ENCODE peak calls at places on chromosomes 6 and 20, in ten cellular contexts. K is DMS153; M is GM23248; F is C1 segment of cervical spinal cord; L is AG09309; I is activated naive CD8-positive, alpha-beta T cell treated with anti-CD3 and anti-CD28 coated beads for 36 hours; P is HS-27A; X is CD4-positive, CD25-positive, alpha-beta regulatory T cell; G is uterus; W is AG09319. J is an unnamed sample.

GRCh38 chr20:1423625-1424106 is 30.8 kb upstream of the FKBP1A start:
- DNase-seq in K (peak), M (peak), F (no peak), L (no peak), I (no peak), P (no peak), X (no peak), G (no peak), W (no peak), J (peak)

GRCh38 chr6:129599467-129599866 is 110.5 kb downstream of the ARHGAP18 start:
- DNase-seq in K (no peak), M (no peak), F (no peak), L (no peak), I (no peak), P (no peak), X (no peak), G (no peak), W (no peak), J (no peak)

GRCh38 chr6:7461416-7461815 is 71.8 kb downstream of the RIOK1 start:
- DNase-seq in K (no peak), M (peak), F (no peak), L (no peak), I (no peak), P (no peak), X (no peak), G (no peak), W (no peak), J (no peak)

GRCh38 chr6:139014945-139015344 is 13.6 kb upstream of the ABRACL start:
- DNase-seq in K (peak), M (no peak), F (no peak), L (no peak), I (no peak), P (no peak), X (no peak), G (no peak), W (no peak), J (no peak)

GRCh38 chr20:3764659-3765058 is 2.9 kb downstream of the ADISSP start:
- DNase-seq in K (no peak), M (no peak), F (no peak), L (no peak), I (no peak), P (no peak), X (no peak), G (no peak), W (no peak), J (no peak)

GRCh38 chr6:89525786-89526562 is 93.0 kb downstream of the ANKRD6 start:
- DNase-seq in K (no peak), M (no peak), F (no peak), L (no peak), I (no peak), P (no peak), X (no peak), G (no peak), W (no peak), J (no peak)

GRCh38 chr6:44542401-44543116 is 155.1 kb downstream of the CDC5L start:
- DNase-seq in K (no peak), M (peak), F (no peak), L (no peak), I (no peak), P (no peak), X (no peak), G (no peak), W (no peak), J (no peak)

GRCh38 chr20:58988565-58988882 is 7.5 kb downstream of the NELFCD start:
- DNase-seq in K (no peak), M (no peak), F (no peak), L (no peak), I (no peak), P (no peak), X (no peak), G (no peak), W (no peak), J (no peak)

GRCh38 chr6:126268087-126268486 is 71.8 kb upstream of the CENPW start:
- DNase-seq in K (no peak), M (no peak), F (no peak), L (no peak), I (no peak), P (no peak), X (no peak), G (peak), W (no peak), J (no peak)

GRCh38 chr6:167825759-167826229 is 917 bp upstream of the AFDN start:
- DNase-seq in K (peak), M (peak), F (no peak), L (no peak), I (peak), P (no peak), X (no peak), G (peak), W (no peak), J (no peak)

GRCh38 chr20:3696200-3696599 is 14.4 kb upstream of the ADAM33 start:
- DNase-seq in K (no peak), M (peak), F (no peak), L (no peak), I (no peak), P (no peak), X (no peak), G (no peak), W (no peak), J (no peak)

GRCh38 chr6:56620229-56620868 is 22.3 kb downstream of the DST start:
- DNase-seq in K (no peak), M (no peak), F (no peak), L (no peak), I (no peak), P (no peak), X (no peak), G (no peak), W (no peak), J (no peak)

GRCh38 chr6:122839906-122840305 is 50.8 kb downstream of the SMPDL3A start:
- DNase-seq in K (no peak), M (no peak), F (no peak), L (no peak), I (no peak), P (no peak), X (no peak), G (no peak), W (no peak), J (no peak)

GRCh38 chr20:62321521-62321948 is 18.7 kb downstream of the ADRM1 start:
- DNase-seq in K (no peak), M (peak), F (no peak), L (no peak), I (peak), P (no peak), X (no peak), G (no peak), W (no peak), J (no peak)

GRCh38 chr6:21999012-21999528 is 297.8 kb downstream of the PRL start:
- DNase-seq in K (peak), M (peak), F (no peak), L (peak), I (no peak), P (no peak), X (no peak), G (no peak), W (no peak), J (no peak)

GRCh38 chr6:34285571-34285970 is 36.8 kb upstream of the SMIM29 start:
- DNase-seq in K (no peak), M (no peak), F (no peak), L (no peak), I (no peak), P (no peak), X (no peak), G (no peak), W (no peak), J (no peak)

GRCh38 chr20:35008411-35009342 is 53.0 kb downstream of the MYH7B start:
- DNase-seq in K (no peak), M (peak), F (no peak), L (peak), I (no peak), P (no peak), X (no peak), G (peak), W (peak), J (no peak)

GRCh38 chr6:30834643-30835042 is 49.7 kb upstream of the DDR1 start:
- DNase-seq in K (no peak), M (no peak), F (no peak), L (no peak), I (no peak), P (no peak), X (peak), G (no peak), W (no peak), J (no peak)

GRCh38 chr6:52537001-52537753 is 39.7 kb downstream of the TRAM2 start:
- DNase-seq in K (no peak), M (peak), F (no peak), L (no peak), I (no peak), P (no peak), X (no peak), G (no peak), W (no peak), J (no peak)

GRCh38 chr6:21747441-21747840 is 153.9 kb downstream of the SOX4 start:
- DNase-seq in K (no peak), M (no peak), F (no peak), L (no peak), I (no peak), P (no peak), X (no peak), G (no peak), W (no peak), J (no peak)

GRCh38 chr6:6251555-6252280 is 68.7 kb downstream of the F13A1 start:
- DNase-seq in K (no peak), M (no peak), F (no peak), L (no peak), I (no peak), P (no peak), X (no peak), G (no peak), W (no peak), J (no peak)

GRCh38 chr6:38996676-38997075 is 51.9 kb upstream of the GLP1R start:
- DNase-seq in K (no peak), M (no peak), F (no peak), L (no peak), I (no peak), P (no peak), X (no peak), G (no peak), W (no peak), J (no peak)

GRCh38 chr20:31808481-31808880 is 10.7 kb upstream of the MYLK2 start:
- DNase-seq in K (no peak), M (peak), F (no peak), L (no peak), I (no peak), P (no peak), X (no peak), G (no peak), W (no peak), J (no peak)

J was measured in fibroblast of the conjunctiva.